ENCODE peak calls at places on chromosomes 3 and 15, in ten cellular contexts. H, S, B, D, F, W, C, G, A and E are unnamed samples.

GRCh38 chr3:102192575-102192974 is 242.2 kb upstream of the ZPLD1 start:
- DNase-seq in D (no peak), F (no peak), C (no peak), B (no peak), H (no peak), W (peak), S (no peak), A (no peak), G (no peak), E (no peak)

GRCh38 chr3:189303584-189303983 is 131.8 kb downstream of the TPRG1 start:
- DNase-seq in G (no peak), D (no peak), W (no peak), H (no peak), B (no peak), A (no peak), S (no peak), F (no peak), C (no peak), E (no peak)

GRCh38 chr3:59812778-59813558 is 763.1 kb upstream of the CFAP20DC start:
- DNase-seq in A (peak), W (no peak), C (no peak), S (no peak), D (no peak), G (no peak), H (peak), B (no peak), F (no peak), E (no peak)

GRCh38 chr15:26838742-26839460 is 28.0 kb upstream of the GABRA5 start:
- DNase-seq in D (no peak), G (no peak), W (no peak), C (no peak), H (peak), B (no peak), S (no peak), F (no peak), A (no peak), E (no peak)

GRCh38 chr3:183385698-183386590 is 42.5 kb downstream of the MCF2L2 start:
- DNase-seq in D (peak), G (peak), A (peak), C (no peak), H (peak), W (peak), B (peak), F (peak), S (peak), E (no peak)

GRCh38 chr3:184156522-184156955 is 1.4 kb downstream of the DVL3 start:
- DNase-seq in C (no peak), G (peak), F (peak), B (peak), A (peak), D (peak), H (peak), S (peak), W (no peak), E (peak)

GRCh38 chr3:195236076-195236798 is 34.7 kb downstream of the XXYLT1 start:
- DNase-seq in C (peak), W (no peak), G (no peak), B (no peak), S (no peak), F (peak), H (no peak), D (no peak), A (no peak), E (peak)

GRCh38 chr15:65032823-65033537 is 3.5 kb upstream of the MTFMT start:
- DNase-seq in F (peak), C (peak), A (peak), W (peak), G (peak), D (peak), H (peak), B (no peak), S (peak), E (peak)

GRCh38 chr3:182292586-182292985 is 500.7 kb upstream of the ATP11B start:
- DNase-seq in D (no peak), C (no peak), H (no peak), S (no peak), B (no peak), W (no peak), A (no peak), G (no peak), F (no peak), E (no peak)

GRCh38 chr3:59773970-59774369 is 724.1 kb upstream of the CFAP20DC start:
- DNase-seq in C (no peak), G (no peak), H (no peak), A (no peak), S (no peak), D (no peak), W (no peak), F (no peak), B (no peak), E (no peak)

GRCh38 chr15:81411056-81411455 is 37.0 kb upstream of the TMC3 start:
- DNase-seq in C (no peak), H (no peak), W (peak), D (no peak), G (no peak), S (no peak), F (no peak), B (no peak), A (no peak), E (no peak)

GRCh38 chr15:99155961-99156443 is 51.1 kb downstream of the SYNM start:
- DNase-seq in H (peak), W (peak), C (peak), D (no peak), S (no peak), B (no peak), A (peak), F (no peak), G (peak), E (no peak)

GRCh38 chr3:148911173-148911572 is 46.1 kb downstream of the CPA3 start:
- DNase-seq in C (no peak), H (no peak), F (no peak), G (no peak), S (no peak), D (no peak), W (peak), B (no peak), A (no peak), E (no peak)

GRCh38 chr3:70823622-70824021 is 511.2 kb upstream of the MDFIC2 start:
- DNase-seq in D (no peak), H (no peak), W (no peak), S (no peak), F (no peak), B (no peak), A (no peak), C (no peak), G (no peak), E (no peak)

GRCh38 chr3:115019900-115020299 is 127.2 kb downstream of the ZBTB20 start:
- DNase-seq in S (no peak), G (no peak), W (no peak), A (no peak), B (no peak), D (no peak), C (no peak), F (no peak), H (no peak), E (no peak)

GRCh38 chr3:124584245-124584551 is 146.1 kb upstream of the UMPS start:
- DNase-seq in G (no peak), C (peak), D (no peak), H (no peak), B (no peak), F (no peak), A (no peak), W (no peak), S (no peak), E (no peak)

GRCh38 chr15:91737419-91737818 is 116.1 kb upstream of the SLCO3A1 start:
- DNase-seq in F (no peak), D (no peak), C (no peak), W (no peak), A (no peak), H (no peak), S (no peak), B (no peak), G (no peak), E (no peak)

GRCh38 chr15:50773389-50773788 is 7.9 kb upstream of the SPPL2A start:
- DNase-seq in G (no peak), H (no peak), S (no peak), B (no peak), D (no peak), F (no peak), C (peak), A (no peak), W (no peak), E (no peak)

GRCh38 chr3:113374078-113374477 is 67.2 kb downstream of the CFAP44 start:
- DNase-seq in H (no peak), D (no peak), F (no peak), G (no peak), W (no peak), C (no peak), A (no peak), S (no peak), B (no peak), E (no peak)

GRCh38 chr3:146493221-146493620 is 23.9 kb upstream of the PLSCR2 start:
- DNase-seq in A (no peak), H (no peak), C (no peak), F (no peak), B (no peak), G (no peak), D (no peak), W (peak), S (no peak), E (no peak)

GRCh38 chr3:100525753-100526612 is 33.6 kb downstream of the TMEM45A start:
- DNase-seq in H (peak), G (no peak), S (no peak), F (no peak), D (no peak), C (peak), B (no peak), A (peak), W (peak), E (no peak)

GRCh38 chr3:194045919-194046318 is 90.0 kb upstream of the HES1 start:
- DNase-seq in G (no peak), D (no peak), A (no peak), W (no peak), S (no peak), C (no peak), H (no peak), F (no peak), B (no peak), E (no peak)

GRCh38 chr3:71269896-71270295 is 313.6 kb downstream of the FOXP1 start:
- DNase-seq in C (no peak), F (no peak), W (no peak), D (no peak), B (no peak), G (no peak), A (no peak), S (no peak), H (no peak), E (no peak)

GRCh38 chr3:122415762-122416654 is at the start of gene WDR5B:
- DNase-seq in W (peak), C (peak), B (peak), D (peak), F (peak), H (peak), G (peak), A (peak), S (peak), E (peak)

GRCh38 chr15:89999676-90000174 is 1.4 kb upstream of the ZNF710 start:
- DNase-seq in C (no peak), S (no peak), H (peak), G (no peak), B (no peak), W (peak), D (no peak), A (no peak), F (peak), E (peak)

GRCh38 chr3:139559541-139559940 is 20.0 kb upstream of the RBP1 start:
- DNase-seq in D (no peak), C (no peak), F (no peak), H (peak), B (no peak), W (peak), G (no peak), A (no peak), S (no peak), E (no peak)

GRCh38 chr3:133917144-133917543 is 21.5 kb upstream of the RAB6B start:
- DNase-seq in W (no peak), C (no peak), H (no peak), A (no peak), B (no peak), S (no peak), F (no peak), G (no peak), D (no peak), E (no peak)

GRCh38 chr15:59294961-59295741 is 77.5 kb downstream of the MYO1E start:
- DNase-seq in G (no peak), A (peak), C (peak), F (peak), B (no peak), H (peak), W (peak), S (peak), D (no peak), E (no peak)

GRCh38 chr3:48661501-48662139 is 1.1 kb downstream of the CELSR3 start:
- DNase-seq in A (peak), G (peak), F (peak), H (peak), W (peak), B (peak), D (peak), C (peak), S (peak), E (peak)

GRCh38 chr15:39592500-39592899 is 11.6 kb downstream of the THBS1 start:
- DNase-seq in F (no peak), W (peak), G (no peak), D (no peak), C (no peak), S (no peak), A (peak), B (no peak), H (peak), E (no peak)

GRCh38 chr15:39595621-39596221 is 14.8 kb downstream of the THBS1 start:
- DNase-seq in A (peak), G (no peak), B (no peak), W (peak), D (no peak), H (peak), S (no peak), F (no peak), C (no peak), E (no peak)

GRCh38 chr15:39593071-39594055 is 12.5 kb downstream of the THBS1 start:
- DNase-seq in B (no peak), G (no peak), C (no peak), S (no peak), D (no peak), H (peak), F (no peak), A (peak), W (no peak), E (no peak)

GRCh38 chr15:39594764-39595620 is 14.1 kb downstream of the THBS1 start:
- DNase-seq in H (peak), D (no peak), A (peak), S (no peak), F (no peak), C (no peak), B (no peak), W (peak), G (no peak), E (no peak)

GRCh38 chr15:39594056-39594763 is 13.3 kb downstream of the THBS1 start:
- DNase-seq in W (no peak), F (no peak), S (no peak), C (no peak), B (no peak), D (no peak), G (no peak), H (peak), A (peak), E (no peak)
- TF ChIP-seq CTCF in W (no peak), F (no peak), S (no peak), C (no peak), B (no peak), D (no peak), G (no peak), H (no peak), A (no peak), E (no peak)

DNA sequence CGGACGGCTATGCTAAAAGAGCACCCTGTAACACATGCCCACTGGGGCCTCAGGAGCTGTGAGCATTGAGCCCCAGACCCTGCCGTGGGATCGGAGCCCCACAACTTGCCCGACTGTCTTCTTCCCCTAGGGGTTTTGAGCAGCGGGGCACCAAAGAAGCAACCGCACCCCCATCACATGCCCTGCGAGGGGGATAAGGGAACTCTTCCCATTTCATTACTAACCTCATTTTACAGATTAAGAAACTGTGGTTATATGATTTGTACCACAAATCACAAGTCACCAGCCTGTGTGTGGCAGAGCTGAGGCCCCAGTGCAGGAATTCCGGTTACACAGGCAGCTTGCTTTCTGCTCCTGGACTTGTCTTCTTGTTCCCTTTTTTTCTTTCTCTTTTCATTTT is 86.2 kb downstream of the CD47 start:
- DNase-seq in W (no peak), H (no peak), B (no peak), G (no peak), S (no peak), D (no peak), A (no peak), C (no peak), F (no peak), E (peak)
- TF ChIP-seq CTCF in W (no peak), H (no peak), B (no peak), G (no peak), S (no peak), D (no peak), A (no peak), C (no peak), F (no peak), E (no peak)

DNA sequence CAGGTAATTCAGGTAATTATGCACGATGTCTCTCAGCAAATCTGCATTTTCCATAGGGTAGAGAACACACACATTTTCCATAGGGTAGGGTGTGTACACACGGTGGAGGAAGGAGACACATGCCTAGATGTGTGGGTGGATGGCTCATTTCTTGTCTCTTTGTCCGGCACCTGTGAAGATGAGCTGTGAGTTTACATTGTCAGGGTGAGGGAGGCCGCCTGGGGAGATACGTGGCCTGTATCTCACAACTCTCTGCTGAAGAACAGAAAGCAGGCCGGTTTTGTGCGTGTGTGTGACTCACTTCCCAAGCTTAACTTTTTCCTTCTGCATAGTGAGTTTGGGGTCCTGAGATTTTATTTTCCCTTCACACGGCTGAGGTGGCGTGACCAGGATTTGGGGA is 60.3 kb downstream of the SLC6A6 start:
- DNase-seq in D (no peak), B (no peak), F (no peak), C (no peak), G (no peak), W (peak), S (no peak), H (no peak), A (no peak), E (no peak)
- TF ChIP-seq CTCF in D (no peak), B (no peak), F (no peak), C (no peak), G (no peak), W (no peak), S (no peak), H (no peak), A (no peak), E (no peak)

DNA sequence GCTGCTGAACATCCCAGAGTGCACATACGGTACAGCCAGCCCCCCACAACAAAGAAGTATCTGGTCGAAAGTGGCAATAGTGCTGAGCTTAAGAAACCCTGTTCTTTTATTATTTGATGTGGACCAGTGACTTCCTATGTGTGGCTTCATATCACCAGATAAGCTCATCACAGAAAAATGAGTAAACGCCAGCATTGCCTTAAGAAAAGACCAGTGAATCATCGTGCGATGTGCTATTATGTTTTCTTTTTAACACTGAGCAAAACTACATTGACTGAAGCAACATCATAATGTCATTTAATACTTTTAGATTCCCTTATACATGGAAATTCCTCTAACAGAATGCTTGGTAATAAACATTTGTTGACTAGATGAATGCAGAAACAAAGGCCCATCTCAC is 45.2 kb upstream of the ARRDC4 start:
- DNase-seq in B (no peak), W (peak), A (no peak), S (no peak), F (no peak), H (no peak), D (no peak), G (no peak), C (no peak), E (no peak)
- TF ChIP-seq CTCF in B (no peak), W (no peak), A (no peak), S (no peak), F (no peak), H (no peak), D (no peak), G (no peak), C (no peak), E (no peak)

DNA sequence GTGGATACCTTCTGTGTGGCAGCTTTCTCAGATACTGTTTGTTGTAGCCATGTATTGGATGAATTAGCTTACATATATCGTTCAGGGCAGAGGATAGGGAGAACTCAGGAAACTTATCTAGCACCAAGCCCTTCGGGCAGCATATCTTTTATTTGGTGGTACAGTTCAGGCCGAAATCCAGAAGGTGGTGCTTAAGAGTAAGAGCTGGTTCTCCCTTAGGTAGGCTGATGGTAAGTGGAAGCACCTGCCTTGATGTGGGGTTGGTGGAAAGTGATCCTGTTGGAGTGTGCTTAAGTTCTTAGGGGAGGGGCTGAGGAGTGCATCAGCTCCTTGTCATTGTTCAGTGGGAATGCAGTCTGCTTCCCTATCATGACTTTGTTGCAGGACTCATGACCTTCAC is 187.5 kb downstream of the DOCK3 start:
- DNase-seq in A (no peak), S (no peak), B (no peak), G (no peak), C (peak), F (no peak), H (no peak), D (no peak), W (no peak), E (no peak)
- TF ChIP-seq CTCF in A (no peak), S (no peak), B (no peak), G (peak), C (no peak), F (no peak), H (no peak), D (peak), W (no peak), E (no peak)

GRCh38 chr15:75030023-75030413 is 6.6 kb downstream of the PPCDC start:
- DNase-seq in G (no peak), B (no peak), D (no peak), S (no peak), C (peak), A (no peak), H (peak), F (no peak), W (peak), E (no peak)

GRCh38 chr15:75028991-75029377 is 5.6 kb downstream of the PPCDC start:
- DNase-seq in W (no peak), D (no peak), S (no peak), C (no peak), A (no peak), H (no peak), F (no peak), B (no peak), G (no peak), E (no peak)

GRCh38 chr15:75031773-75032302 is 8.4 kb downstream of the PPCDC start:
- DNase-seq in A (no peak), H (no peak), B (no peak), C (no peak), G (no peak), F (no peak), W (no peak), S (no peak), D (no peak), E (no peak)

GRCh38 chr15:75029378-75030022 is 6.1 kb downstream of the PPCDC start:
- DNase-seq in W (peak), G (peak), S (peak), H (peak), A (peak), D (peak), B (peak), C (peak), F (peak), E (peak)

GRCh38 chr15:75030424-75030823 is 7.0 kb downstream of the PPCDC start:
- DNase-seq in C (no peak), H (no peak), W (no peak), S (no peak), G (no peak), F (no peak), D (no peak), A (no peak), B (no peak), E (no peak)
- TF ChIP-seq CTCF in C (no peak), H (no peak), W (no peak), S (no peak), G (no peak), F (no peak), D (no peak), A (no peak), B (no peak), E (no peak)

GRCh38 chr15:44593042-44593736 is 56.2 kb downstream of the EIF3J start:
- DNase-seq in D (no peak), S (no peak), C (no peak), H (no peak), W (peak), A (peak), B (no peak), F (no peak), G (no peak), E (no peak)
- TF ChIP-seq CTCF in D (peak), S (peak), C (no peak), H (peak), W (peak), A (peak), B (no peak), F (peak), G (peak), E (peak)